ENCODE peak calls at places on chromosomes 7 and 10, in seven cellular contexts. One of them, this sample, is unnamed.

GRCh38 chr7:107879400-107880035 is 11.5 kb upstream of the DLD start:
- DNase-seq in vagina: no peak
- DNase-seq in omental fat pad: no peak
- DNase-seq in stimulated activated CD8-positive, alpha-beta memory T cell treated with anti-CD3 and anti-CD28 coated beads, Interleukin-15, amount 100 ng/mL, for 24 hours: no peak
- DNase-seq in NCI-H1436: peak; percentile 34
- DNase-seq in CD8-positive, alpha-beta T cell: no peak
- DNase-seq in fibroblast of the aortic adventitia: peak; percentile 67
- DNase-seq in this sample: no peak

GRCh38 chr10:47406870-47407648 is 23.0 kb upstream of the ZNF488 start:
- DNase-seq in vagina: peak; percentile 81
- DNase-seq in omental fat pad: no peak
- DNase-seq in stimulated activated CD8-positive, alpha-beta memory T cell treated with anti-CD3 and anti-CD28 coated beads, Interleukin-15, amount 100 ng/mL, for 24 hours: no peak
- DNase-seq in NCI-H1436: no peak
- DNase-seq in CD8-positive, alpha-beta T cell: no peak
- DNase-seq in fibroblast of the aortic adventitia: peak; percentile 76
- DNase-seq in this sample: no peak

GRCh38 chr10:77016278-77016815 is 621.3 kb downstream of the KCNMA1 start:
- DNase-seq in vagina: no peak
- DNase-seq in omental fat pad: no peak
- DNase-seq in stimulated activated CD8-positive, alpha-beta memory T cell treated with anti-CD3 and anti-CD28 coated beads, Interleukin-15, amount 100 ng/mL, for 24 hours: no peak
- DNase-seq in NCI-H1436: no peak
- DNase-seq in CD8-positive, alpha-beta T cell: no peak
- DNase-seq in fibroblast of the aortic adventitia: peak; percentile 56
- DNase-seq in this sample: no peak

GRCh38 chr10:22619111-22619510 is 95.3 kb downstream of the PIP4K2A start:
- DNase-seq in vagina: no peak
- DNase-seq in omental fat pad: no peak
- DNase-seq in stimulated activated CD8-positive, alpha-beta memory T cell treated with anti-CD3 and anti-CD28 coated beads, Interleukin-15, amount 100 ng/mL, for 24 hours: no peak
- DNase-seq in NCI-H1436: no peak
- DNase-seq in CD8-positive, alpha-beta T cell: no peak
- DNase-seq in fibroblast of the aortic adventitia: no peak
- DNase-seq in this sample: no peak

GRCh38 chr7:12802070-12802469 is 114.6 kb downstream of the ARL4A start:
- DNase-seq in vagina: no peak
- DNase-seq in omental fat pad: no peak
- DNase-seq in stimulated activated CD8-positive, alpha-beta memory T cell treated with anti-CD3 and anti-CD28 coated beads, Interleukin-15, amount 100 ng/mL, for 24 hours: no peak
- DNase-seq in NCI-H1436: no peak
- DNase-seq in CD8-positive, alpha-beta T cell: no peak
- DNase-seq in fibroblast of the aortic adventitia: no peak
- DNase-seq in this sample: no peak

GRCh38 chr7:117816727-117817126 is 56.5 kb downstream of the CTTNBP2 start:
- DNase-seq in vagina: no peak
- DNase-seq in omental fat pad: no peak
- DNase-seq in stimulated activated CD8-positive, alpha-beta memory T cell treated with anti-CD3 and anti-CD28 coated beads, Interleukin-15, amount 100 ng/mL, for 24 hours: no peak
- DNase-seq in NCI-H1436: no peak
- DNase-seq in CD8-positive, alpha-beta T cell: no peak
- DNase-seq in fibroblast of the aortic adventitia: no peak
- DNase-seq in this sample: no peak

GRCh38 chr10:75444781-75445386 is 13.5 kb downstream of the LRMDA start:
- DNase-seq in vagina: no peak
- DNase-seq in omental fat pad: no peak
- DNase-seq in stimulated activated CD8-positive, alpha-beta memory T cell treated with anti-CD3 and anti-CD28 coated beads, Interleukin-15, amount 100 ng/mL, for 24 hours: no peak
- DNase-seq in NCI-H1436: no peak
- DNase-seq in CD8-positive, alpha-beta T cell: no peak
- DNase-seq in fibroblast of the aortic adventitia: no peak
- DNase-seq in this sample: no peak

GRCh38 chr7:118041336-118041878 is 142.6 kb upstream of the LSM8 start:
- DNase-seq in vagina: no peak
- DNase-seq in omental fat pad: no peak
- DNase-seq in stimulated activated CD8-positive, alpha-beta memory T cell treated with anti-CD3 and anti-CD28 coated beads, Interleukin-15, amount 100 ng/mL, for 24 hours: no peak
- DNase-seq in NCI-H1436: no peak
- DNase-seq in CD8-positive, alpha-beta T cell: no peak
- DNase-seq in fibroblast of the aortic adventitia: no peak
- DNase-seq in this sample: no peak

GRCh38 chr7:100546129-100546867 is 7.3 kb downstream of the AGFG2 start:
- DNase-seq in vagina: no peak
- DNase-seq in omental fat pad: no peak
- DNase-seq in stimulated activated CD8-positive, alpha-beta memory T cell treated with anti-CD3 and anti-CD28 coated beads, Interleukin-15, amount 100 ng/mL, for 24 hours: no peak
- DNase-seq in NCI-H1436: no peak
- DNase-seq in CD8-positive, alpha-beta T cell: no peak
- DNase-seq in fibroblast of the aortic adventitia: no peak
- DNase-seq in this sample: no peak

GRCh38 chr7:144011458-144012230 is 11.5 kb downstream of the OR6B1 start:
- DNase-seq in vagina: no peak
- DNase-seq in omental fat pad: no peak
- DNase-seq in stimulated activated CD8-positive, alpha-beta memory T cell treated with anti-CD3 and anti-CD28 coated beads, Interleukin-15, amount 100 ng/mL, for 24 hours: no peak
- DNase-seq in NCI-H1436: no peak
- DNase-seq in CD8-positive, alpha-beta T cell: no peak
- DNase-seq in fibroblast of the aortic adventitia: peak; percentile 65
- DNase-seq in this sample: no peak

GRCh38 chr10:23968296-23968695 is 240.6 kb upstream of the KIAA1217 start:
- DNase-seq in vagina: no peak
- DNase-seq in omental fat pad: no peak
- DNase-seq in stimulated activated CD8-positive, alpha-beta memory T cell treated with anti-CD3 and anti-CD28 coated beads, Interleukin-15, amount 100 ng/mL, for 24 hours: no peak
- DNase-seq in NCI-H1436: no peak
- DNase-seq in CD8-positive, alpha-beta T cell: no peak
- DNase-seq in fibroblast of the aortic adventitia: no peak
- DNase-seq in this sample: no peak

GRCh38 chr7:100441641-100442535 is 5.6 kb upstream of the PPP1R35 start:
- DNase-seq in vagina: no peak
- DNase-seq in omental fat pad: no peak
- DNase-seq in stimulated activated CD8-positive, alpha-beta memory T cell treated with anti-CD3 and anti-CD28 coated beads, Interleukin-15, amount 100 ng/mL, for 24 hours: no peak
- DNase-seq in NCI-H1436: no peak
- DNase-seq in CD8-positive, alpha-beta T cell: no peak
- DNase-seq in fibroblast of the aortic adventitia: no peak
- DNase-seq in this sample: no peak